ENCODE peak calls at places on chromosomes 4 and X, in six cellular contexts. Q, F, G, Y, O and X are unnamed samples.

GRCh38 chrX:68995780-68996551 is 167.1 kb downstream of the EFNB1 start:
- DNase-seq in F (peak; percentile 80), Q (peak; percentile 43), Y (no peak), G (no peak), O (no peak), X (no peak)

GRCh38 chrX:71482228-71482958 is 50.5 kb upstream of the OGT start:
- DNase-seq in Q (no peak), O (no peak), G (no peak), F (no peak), Y (no peak), X (no peak)

GRCh38 chr4:10095296-10095991 is 21.2 kb downstream of the WDR1 start:
- DNase-seq in O (peak; percentile 26), Q (no peak), G (no peak), Y (no peak), F (no peak), X (peak; percentile 37)

GRCh38 chr4:154686838-154687237 is 57.0 kb upstream of the LRAT start:
- DNase-seq in F (no peak), Y (no peak), Q (peak; percentile 6), O (no peak), G (no peak), X (peak; percentile 35)

GRCh38 chr4:100290585-100290984 is 100.3 kb upstream of the DDIT4L start:
- DNase-seq in O (no peak), Y (no peak), G (no peak), Q (peak; percentile 59), F (no peak), X (peak; percentile 40)

GRCh38 chr4:121702136-121702535 is 5.4 kb upstream of the ANXA5 start:
- DNase-seq in Y (no peak), F (no peak), Q (no peak), G (no peak), O (no peak), X (no peak)

GRCh38 chrX:49155243-49155899 is 7.2 kb upstream of the MAGIX start:
- DNase-seq in F (peak; percentile 80), Q (peak; percentile 78), G (peak; percentile 30), O (peak; percentile 53), Y (no peak), X (peak; percentile 79)

GRCh38 chr4:185726931-185727330 is 85.1 kb downstream of the SORBS2 start:
- DNase-seq in F (no peak), Q (peak; percentile 67), G (no peak), Y (no peak), O (no peak), X (peak; percentile 39)

GRCh38 chr4:2761035-2761923 is 5.1 kb upstream of the TNIP2 start:
- DNase-seq in Y (no peak), O (no peak), F (peak; percentile 88), G (peak; percentile 57), Q (peak; percentile 32), X (no peak)

GRCh38 chrX:47958943-47959342 is 44.8 kb downstream of the ZNF182 start:
- DNase-seq in F (no peak), G (no peak), Q (peak; percentile 26), Y (no peak), O (peak; percentile 3), X (peak; percentile 18)

GRCh38 chr4:25236971-25237370 is 3.1 kb downstream of the PI4K2B start:
- DNase-seq in Q (no peak), O (no peak), G (no peak), F (no peak), Y (no peak), X (no peak)

GRCh38 chr4:53786632-53787031 is 195.3 kb upstream of the LNX1 start:
- DNase-seq in Q (peak; percentile 60), G (no peak), O (no peak), Y (no peak), F (peak; percentile 26), X (no peak)

GRCh38 chrX:154056739-154057367 is 37.2 kb upstream of the IRAK1 start:
- DNase-seq in Y (no peak), Q (peak; percentile 51), O (no peak), F (peak; percentile 48), G (peak; percentile 2), X (peak; percentile 43)

GRCh38 chr4:6668391-6668790 is 25.3 kb upstream of the S100P start:
- DNase-seq in F (no peak), O (no peak), G (no peak), Y (no peak), Q (peak; percentile 82), X (peak; percentile 63)

GRCh38 chr4:23981328-23981727 is 91.5 kb upstream of the PPARGC1A start:
- DNase-seq in O (no peak), Y (no peak), F (no peak), Q (no peak), G (no peak), X (peak; percentile 5)

GRCh38 chr4:186723207-186724047 is at the start of gene FAT1:
- DNase-seq in G (peak; percentile 68), O (no peak), Q (peak; percentile 88), Y (no peak), F (peak; percentile 65), X (peak; percentile 90)

GRCh38 chrX:77740376-77740905 is 45.6 kb downstream of the ATRX start:
- DNase-seq in Q (no peak), F (no peak), Y (no peak), O (no peak), G (no peak), X (no peak)

GRCh38 chr4:128573781-128574508 is 235.6 kb upstream of the JADE1 start:
- DNase-seq in O (no peak), Y (no peak), F (no peak), Q (peak; percentile 89), G (no peak), X (peak; percentile 89)

GRCh38 chr4:52853351-52853750 is 8.8 kb upstream of the RASL11B start:
- DNase-seq in Y (no peak), Q (peak; percentile 24), O (no peak), F (no peak), G (no peak), X (peak; percentile 70)

GRCh38 chrX:108439434-108439883 is at the start of gene COL4A5:
- DNase-seq in Q (peak; percentile 91), G (peak; percentile 65), Y (no peak), O (no peak), F (no peak), X (peak; percentile 79)

GRCh38 chrX:153922286-153922573 is 3.8 kb downstream of the ARHGAP4 start:
- DNase-seq in Y (no peak), F (no peak), Q (no peak), G (no peak), O (no peak), X (no peak)

GRCh38 chrX:98506907-98507306 is 1623.2 kb downstream of the RPA4 start:
- DNase-seq in G (no peak), F (no peak), O (no peak), Q (no peak), Y (no peak), X (no peak)

GRCh38 chr4:183987987-183988392 is 82.9 kb downstream of the STOX2 start:
- DNase-seq in O (no peak), G (peak; percentile 63), Q (peak; percentile 90), Y (no peak), F (peak; percentile 71), X (peak; percentile 95)

GRCh38 chr4:102554482-102554881 is 53.3 kb downstream of the NFKB1 start:
- DNase-seq in F (peak; percentile 31), Q (peak; percentile 85), Y (no peak), G (no peak), O (no peak), X (peak; percentile 89)

GRCh38 chrX:118521435-118521834 is 25.8 kb downstream of the DOCK11 start:
- DNase-seq in G (no peak), F (no peak), Q (peak; percentile 82), O (no peak), Y (no peak), X (peak; percentile 82)

GRCh38 chr4:151939670-151940069 is 178.9 kb upstream of the GATB start:
- DNase-seq in G (no peak), F (no peak), Y (no peak), O (no peak), Q (no peak), X (no peak)

GRCh38 chrX:67288958-67289641 is 254.7 kb upstream of the AR start:
- DNase-seq in O (no peak), Q (no peak), F (no peak), G (no peak), Y (no peak), X (no peak)

GRCh38 chrX:75151828-75152592 is 4.1 kb downstream of the ABCB7 start:
- DNase-seq in Y (no peak), G (no peak), O (no peak), Q (peak; percentile 34), F (no peak), X (peak; percentile 1)

GRCh38 chr4:47010347-47011188 is 17.2 kb upstream of the GABRA4 start:
- DNase-seq in G (no peak), Q (no peak), Y (peak; percentile 30), O (peak; percentile 67), F (no peak), X (no peak)

GRCh38 chrX:152451731-152451980 is 541 bp upstream of the GABRA3 start:
- DNase-seq in Y (no peak), O (no peak), F (no peak), G (no peak), Q (no peak), X (no peak)

GRCh38 chr4:156377036-156377700 is 423.5 kb upstream of the CTSO start:
- DNase-seq in Q (peak; percentile 86), O (no peak), F (no peak), G (no peak), Y (no peak), X (peak; percentile 64)

GRCh38 chr4:147924604-147925412 is 192.9 kb downstream of the ARHGAP10 start:
- DNase-seq in O (no peak), G (peak; percentile 36), Q (peak; percentile 34), F (no peak), Y (no peak), X (peak; percentile 30)

GRCh38 chr4:108135549-108136209 is 33.1 kb downstream of the LEF1 start:
- DNase-seq in F (no peak), G (no peak), Y (no peak), O (no peak), Q (no peak), X (no peak)